ENCODE peak calls at places on chromosomes 7 and 10, in eight cellular contexts. G is mammary epithelial cell, S is H9, J is osteoblast, Y is SK-N-SH, I is GM23338, O is neural progenitor cell, B is PC-9. T is an unnamed sample.

GRCh38 chr7:127809285-127809702 is 157.3 kb downstream of the SND1 start:
- DNase-seq in S (no peak), I (no peak), J (peak), O (peak), B (no peak), Y (peak), G (peak), T (no peak)

GRCh38 chr7:54664235-54665228 is 94.5 kb downstream of the SEC61G start:
- DNase-seq in Y (peak), J (no peak), I (peak), S (peak), G (peak), B (peak), O (peak), T (no peak)

GRCh38 chr10:128036746-128037542 is 89.3 kb downstream of the MKI67 start:
- DNase-seq in I (no peak), B (peak), S (no peak), G (peak), Y (no peak), O (no peak), J (peak), T (no peak)

GRCh38 chr10:13453896-13454295 is 74.9 kb downstream of the BEND7 start:
- DNase-seq in B (no peak), Y (no peak), S (no peak), O (peak), J (no peak), I (peak), G (no peak), T (no peak)

GRCh38 chr7:16007911-16008310 is 321.4 kb upstream of the MEOX2 start:
- DNase-seq in O (no peak), S (no peak), B (no peak), Y (no peak), G (no peak), J (no peak), I (no peak), T (no peak)

GRCh38 chr10:66837990-66838389 is 87.8 kb upstream of the LRRTM3 start:
- DNase-seq in S (no peak), J (no peak), B (no peak), I (no peak), O (no peak), G (no peak), Y (no peak), T (no peak)

GRCh38 chr7:46133076-46133475 is 212.0 kb upstream of the IGFBP3 start:
- DNase-seq in O (no peak), J (no peak), B (no peak), S (no peak), G (no peak), I (no peak), Y (no peak), T (no peak)

GRCh38 chr10:125054664-125055273 is 105.6 kb downstream of the CTBP2 start:
- DNase-seq in B (no peak), Y (no peak), I (no peak), O (no peak), G (no peak), S (no peak), J (no peak), T (no peak)

GRCh38 chr7:152556013-152556412 is 119.9 kb downstream of the XRCC2 start:
- DNase-seq in G (no peak), S (peak), Y (no peak), O (no peak), I (peak), J (no peak), B (no peak), T (no peak)

GRCh38 chr10:114607358-114607998 is 50.6 kb downstream of the ABLIM1 start:
- DNase-seq in O (no peak), B (no peak), Y (no peak), I (no peak), G (peak), J (no peak), S (no peak), T (no peak)

GRCh38 chr10:29542723-29543122 is 92.0 kb downstream of the SVIL start:
- DNase-seq in B (no peak), S (no peak), Y (no peak), O (no peak), I (no peak), G (no peak), J (no peak), T (no peak)

GRCh38 chr7:7641129-7641663 is 644 bp downstream of the UMAD1 start:
- DNase-seq in I (peak), G (no peak), O (no peak), Y (peak), J (peak), B (no peak), S (peak), T (no peak)

GRCh38 chr10:7444576-7445226 is 33.9 kb upstream of the SFMBT2 start:
- DNase-seq in S (no peak), J (no peak), Y (peak), G (no peak), B (no peak), I (no peak), O (peak), T (no peak)

GRCh38 chr10:43308986-43309385 is 42.1 kb upstream of the RASGEF1A start:
- DNase-seq in I (no peak), G (no peak), J (peak), O (no peak), S (no peak), B (no peak), Y (no peak), T (no peak)

GRCh38 chr10:92239600-92240288 is 51.1 kb downstream of the CPEB3 start:
- DNase-seq in Y (peak), S (peak), B (no peak), G (peak), O (peak), I (peak), J (peak), T (peak)

GRCh38 chr10:21417172-21417712 is 108.2 kb downstream of the SKIDA1 start:
- DNase-seq in S (peak), B (no peak), O (no peak), G (no peak), J (no peak), I (peak), Y (no peak), T (no peak)

GRCh38 chr7:75989726-75990388 is 4.5 kb downstream of the TMEM120A start:
- DNase-seq in Y (peak), G (no peak), B (no peak), S (no peak), I (no peak), J (peak), O (no peak), T (no peak)

GRCh38 chr7:142425281-142425680 is 167.4 kb upstream of the PRSS58 start:
- DNase-seq in J (no peak), B (no peak), O (no peak), I (no peak), G (no peak), Y (no peak), S (no peak), T (peak)

GRCh38 chr7:35723011-35723410 is 28.1 kb upstream of the HERPUD2 start:
- DNase-seq in O (no peak), Y (no peak), S (no peak), J (peak), G (peak), B (no peak), I (no peak), T (no peak)

GRCh38 chr10:132547421-132547861 is 9.9 kb downstream of the INPP5A start:
- DNase-seq in B (no peak), O (no peak), J (no peak), I (no peak), G (no peak), Y (no peak), S (no peak), T (peak)

GRCh38 chr7:79241288-79242055 is 212.0 kb downstream of the MAGI2 start:
- DNase-seq in Y (no peak), S (no peak), O (no peak), G (peak), J (peak), B (no peak), I (no peak), T (no peak)

GRCh38 chr7:1948377-1948796 is 278.3 kb downstream of the ELFN1 start:
- DNase-seq in B (no peak), O (no peak), I (no peak), G (no peak), S (no peak), Y (no peak), J (no peak), T (no peak)

GRCh38 chr10:16891375-16892313 is 74.4 kb upstream of the RSU1 start:
- DNase-seq in O (peak), I (peak), J (peak), G (peak), B (peak), S (peak), Y (peak), T (peak)

GRCh38 chr10:78664929-78665525 is 403.7 kb upstream of the ZMIZ1 start:
- DNase-seq in I (peak), B (no peak), G (peak), Y (no peak), S (no peak), J (peak), O (no peak), T (peak)

GRCh38 chr10:108424656-108425055 is 1260.2 kb upstream of the SORCS1 start:
- DNase-seq in O (no peak), B (no peak), G (peak), I (no peak), J (no peak), S (no peak), Y (no peak), T (no peak)
- H2AFZ ChIP-seq in O (no peak), B (no peak), G (no peak), I (no peak), J (no peak), S (no peak), Y (no peak), T (no peak)

DNA sequence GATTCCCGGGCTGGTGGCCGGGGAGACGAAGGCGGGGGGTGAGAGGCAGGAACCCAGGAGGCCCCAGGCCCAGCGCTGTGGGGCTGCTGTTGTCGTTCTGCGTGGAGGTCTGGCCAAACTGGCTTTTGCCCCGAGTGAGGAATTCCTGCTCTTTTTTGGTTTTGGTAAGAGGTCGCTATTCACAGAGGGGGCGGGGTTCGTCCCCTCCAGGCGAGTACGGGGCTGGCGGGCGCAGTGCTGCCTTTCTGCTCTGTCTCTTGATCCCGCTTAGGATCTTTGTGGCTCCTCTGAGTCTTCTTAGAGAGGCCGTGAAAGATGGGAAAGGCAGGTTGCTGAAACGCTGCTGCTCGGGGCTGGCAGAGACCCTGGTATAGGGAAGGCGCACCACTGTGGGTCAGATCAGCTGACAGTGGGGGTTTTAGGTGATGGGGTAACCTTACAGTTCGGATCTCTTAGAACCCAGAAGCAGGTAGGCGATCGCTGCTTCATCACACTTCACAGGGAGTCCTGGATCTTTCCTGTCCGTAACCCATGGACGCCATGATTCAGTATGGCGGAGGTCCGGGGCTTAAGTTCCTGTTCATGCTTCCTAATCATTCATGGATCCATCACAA is 136.7 kb downstream of the KIF20B start:
- DNase-seq in Y (peak), G (no peak), B (no peak), I (peak), O (no peak), S (no peak), J (peak), T (no peak)
- H2AFZ ChIP-seq in Y (no peak), G (peak), B (no peak), I (peak), O (no peak), S (no peak), J (peak), T (no peak)

DNA sequence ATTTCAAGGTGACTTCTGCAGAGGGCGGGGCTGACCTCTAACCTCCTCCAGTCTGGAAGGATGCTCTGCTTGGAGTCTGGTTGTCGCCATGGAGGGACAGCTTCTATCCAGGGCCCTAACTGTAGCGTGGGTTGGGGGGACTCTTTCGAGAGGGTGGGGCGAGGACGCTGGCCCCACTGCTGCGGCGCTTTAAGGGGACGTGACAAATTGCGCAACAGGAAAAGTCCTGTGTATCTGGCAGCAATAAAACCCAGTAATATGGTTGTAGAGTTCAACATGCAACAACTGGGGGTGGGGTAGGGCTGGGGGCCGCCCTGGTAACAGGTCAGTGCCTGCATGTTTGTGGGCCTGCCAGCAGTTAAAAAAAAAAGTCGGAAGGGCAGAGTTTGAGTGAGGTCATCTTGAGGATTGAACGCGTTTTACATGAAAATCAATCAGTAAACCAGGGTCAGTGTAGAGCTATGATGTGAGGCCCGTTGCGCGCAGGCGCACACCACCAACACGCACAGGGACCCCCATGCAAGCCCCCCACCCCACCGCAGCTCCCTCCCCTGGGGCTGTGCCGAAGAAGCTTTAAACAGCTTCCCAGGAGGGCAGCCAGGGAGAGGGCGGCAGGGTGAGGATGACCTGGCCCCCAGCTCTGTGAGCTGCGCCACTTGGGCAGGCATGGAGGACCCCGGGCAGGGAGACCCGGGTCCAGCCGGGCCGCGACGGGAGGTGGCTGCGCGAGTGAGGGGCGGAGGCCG is 4.3 kb downstream of the SHH start:
- DNase-seq in J (peak), B (no peak), S (peak), G (no peak), O (no peak), Y (no peak), I (peak), T (no peak)
- H2AFZ ChIP-seq in J (no peak), B (no peak), S (no peak), G (no peak), O (no peak), Y (no peak), I (no peak), T (no peak)

GRCh38 chr10:102644646-102645387 is 538 bp downstream of the TRIM8 start:
- DNase-seq in Y (peak), J (peak), O (peak), B (peak), G (peak), S (peak), I (peak), T (peak)
- H2AFZ ChIP-seq in Y (no peak), J (no peak), O (no peak), B (no peak), G (peak), S (no peak), I (peak), T (peak)

T was measured in DND-41.